ENCODE peak calls at places on chromosomes 7 and 10, in seven cellular contexts. M is psoas muscle; P is GM23248; C is body of pancreas; E is CD4-positive, alpha-beta T cell; O is right atrium auricular region; N is sigmoid colon. H is an unnamed sample.

GRCh38 chr7:144519900-144520299 is 116.4 kb upstream of the NOBOX start:
- DNase-seq in C (no peak), E (no peak), N (peak), P (no peak), O (no peak), M (no peak), H (no peak)

GRCh38 chr10:77179015-77179695 is 458.5 kb downstream of the KCNMA1 start:
- DNase-seq in O (peak), E (no peak), M (peak), P (peak), N (peak), C (peak), H (no peak)

GRCh38 chr7:108103566-108104298 is 26.4 kb downstream of the LAMB4 start:
- DNase-seq in P (peak), M (no peak), C (no peak), E (no peak), N (no peak), O (no peak), H (no peak)

GRCh38 chr7:140403878-140404564 is at the start of gene RAB19:
- DNase-seq in E (peak), C (peak), N (no peak), M (no peak), P (no peak), O (no peak), H (no peak)

GRCh38 chr7:132740176-132740575 is 163.9 kb upstream of the PLXNA4 start:
- DNase-seq in E (no peak), M (no peak), P (no peak), O (no peak), C (no peak), N (no peak), H (no peak)

GRCh38 chr10:60513281-60513680 is 123.6 kb upstream of the ANK3 start:
- DNase-seq in M (no peak), N (no peak), O (no peak), E (no peak), P (no peak), C (no peak), H (no peak)

GRCh38 chr7:95897557-95898183 is 125.3 kb downstream of the DYNC1I1 start:
- DNase-seq in E (no peak), P (no peak), N (no peak), O (no peak), M (no peak), C (no peak), H (no peak)

GRCh38 chr10:34969171-34969570 is 121.0 kb downstream of the CUL2 start:
- DNase-seq in P (no peak), O (no peak), N (no peak), M (no peak), E (no peak), C (no peak), H (no peak)

GRCh38 chr10:78700413-78700812 is 368.4 kb upstream of the ZMIZ1 start:
- DNase-seq in O (peak), P (peak), N (no peak), M (peak), C (peak), E (no peak), H (peak)

GRCh38 chr7:17507717-17508116 is 209.3 kb downstream of the AHR start:
- DNase-seq in M (no peak), E (no peak), N (no peak), O (no peak), C (no peak), P (no peak), H (no peak)

GRCh38 chr10:49596836-49597235 is 13.3 kb upstream of the SLC18A3 start:
- DNase-seq in P (no peak), E (no peak), N (no peak), O (no peak), M (no peak), C (no peak), H (no peak)

GRCh38 chr10:113335603-113336002 is 217.2 kb upstream of the HABP2 start:
- DNase-seq in M (no peak), E (no peak), P (peak), O (no peak), N (no peak), C (no peak), H (no peak)

GRCh38 chr7:4132221-4132620 is 549.9 kb upstream of the FOXK1 start:
- DNase-seq in P (no peak), M (no peak), C (no peak), N (peak), E (no peak), O (no peak), H (no peak)

GRCh38 chr10:83541096-83541495 is 598.2 kb upstream of the GHITM start:
- DNase-seq in O (no peak), C (no peak), E (no peak), P (no peak), N (no peak), M (no peak), H (no peak)

GRCh38 chr10:83544049-83544448 is 595.3 kb upstream of the GHITM start:
- DNase-seq in M (no peak), N (no peak), C (no peak), O (no peak), P (no peak), E (no peak), H (no peak)

GRCh38 chr10:83542774-83543291 is 596.5 kb upstream of the GHITM start:
- DNase-seq in N (no peak), M (no peak), E (no peak), O (no peak), P (no peak), C (no peak), H (no peak)

GRCh38 chr10:83545901-83546391 is 593.4 kb upstream of the GHITM start:
- DNase-seq in O (no peak), M (no peak), C (peak), E (no peak), N (no peak), P (no peak), H (no peak)
- H3K27ac ChIP-seq in O (no peak), M (no peak), C (no peak), E (no peak), N (no peak), P (no peak), H (no peak)

GRCh38 chr7:946256-946996 is 8.1 kb downstream of the ADAP1 start:
- DNase-seq in E (no peak), O (no peak), C (no peak), N (peak), M (peak), P (no peak), H (no peak)

GRCh38 chr7:947391-948210 is 6.9 kb downstream of the ADAP1 start:
- DNase-seq in P (no peak), E (no peak), M (no peak), N (peak), O (no peak), C (no peak), H (no peak)

GRCh38 chr7:945556-946255 is 8.8 kb downstream of the ADAP1 start:
- DNase-seq in O (no peak), P (no peak), N (peak), C (peak), E (no peak), M (peak), H (no peak)

GRCh38 chr7:945147-945555 is 9.3 kb downstream of the ADAP1 start:
- DNase-seq in N (peak), P (no peak), C (no peak), O (no peak), E (no peak), M (peak), H (no peak)

DNA sequence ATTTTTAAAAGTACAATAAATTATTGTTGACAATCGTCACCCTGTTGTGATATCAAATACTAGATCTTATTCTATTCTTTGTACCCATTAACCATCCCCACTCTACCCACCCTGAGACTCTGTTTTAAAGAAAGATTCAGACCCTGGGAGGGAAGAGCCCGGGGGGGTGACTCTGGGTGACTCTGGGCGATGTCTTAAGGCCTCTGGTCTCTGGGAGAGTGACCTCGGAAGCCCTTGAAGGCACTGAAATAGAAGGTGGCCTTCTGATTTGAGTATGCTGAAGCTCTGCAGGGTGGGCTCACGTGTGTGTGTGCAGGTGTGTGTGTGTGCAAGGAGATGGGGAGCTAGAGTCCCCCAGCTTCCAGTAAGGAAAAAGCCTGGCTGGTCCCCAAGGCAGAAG is 9.7 kb downstream of the ADAP1 start:
- DNase-seq in P (no peak), C (no peak), N (no peak), M (no peak), E (no peak), O (no peak), H (no peak)
- H3K27ac ChIP-seq in P (no peak), C (peak), N (no peak), M (no peak), E (no peak), O (no peak), H (no peak)

DNA sequence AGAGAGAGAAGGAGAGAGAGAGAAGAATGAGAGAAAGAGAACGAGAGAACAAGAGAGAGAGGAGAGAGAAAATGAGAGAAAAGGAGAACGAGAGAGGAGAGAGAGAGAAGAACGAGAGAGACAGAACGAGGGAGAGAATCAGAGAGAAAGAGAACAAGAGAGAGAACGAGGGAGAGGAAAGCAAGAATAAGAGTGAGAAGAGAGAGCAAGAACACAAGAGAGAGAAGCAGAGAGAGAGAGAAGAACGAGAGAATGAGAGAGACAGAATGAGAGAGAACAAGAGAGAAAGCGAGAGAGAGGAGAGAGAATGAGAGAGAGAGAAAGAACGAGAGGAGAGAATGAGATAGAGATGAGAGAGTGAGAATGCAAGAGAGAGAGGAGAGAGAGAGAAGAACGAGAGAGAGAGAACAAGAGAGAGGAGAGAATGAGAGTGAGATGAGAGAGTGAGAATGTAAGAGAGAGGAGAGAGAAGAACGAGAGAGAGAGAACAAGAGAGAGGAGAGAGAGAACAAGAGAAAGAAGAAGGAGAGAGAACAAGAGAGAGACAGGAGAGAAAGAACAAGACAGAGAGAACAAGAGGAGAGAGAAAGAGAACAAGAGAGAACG is 68.2 kb downstream of the ASB13 start:
- DNase-seq in O (no peak), N (no peak), C (no peak), M (no peak), P (no peak), E (no peak), H (no peak)
- H3K27ac ChIP-seq in O (no peak), N (no peak), C (no peak), M (no peak), P (no peak), E (no peak), H (no peak)

GRCh38 chr7:100673942-100674431 is 447 bp downstream of the GNB2 start:
- DNase-seq in N (peak), O (no peak), C (peak), M (peak), E (no peak), P (peak), H (no peak)
- H3K27ac ChIP-seq in N (peak), O (peak), C (peak), M (peak), E (peak), P (peak), H (peak)

GRCh38 chr10:1186693-1186990 is 130.5 kb downstream of the WDR37 start:
- DNase-seq in C (no peak), O (no peak), N (peak), E (no peak), M (no peak), P (no peak), H (no peak)
- H3K27ac ChIP-seq in C (peak), O (no peak), N (no peak), E (no peak), M (no peak), P (no peak), H (no peak)

H was measured in coronary artery.